ENCODE peak calls at places on chromosome 9, in six cellular contexts. One of them, this sample, is unnamed.

GRCh38 chr9:112531666-112532282 is 45.1 kb downstream of the KIAA1958 start:
- DNase-seq in transverse colon: no peak
- DNase-seq in activated gamma-delta T cell treated with Interleukin-2 at 50 U/mL for 16 hours: no peak
- DNase-seq in nucleus accumbens: no peak
- DNase-seq in NCI-H460: no peak
- DNase-seq in AG04449: no peak
- DNase-seq in this sample: no peak

GRCh38 chr9:4742246-4742645 is 1.2 kb upstream of the AK3 start:
- DNase-seq in transverse colon: no peak
- DNase-seq in activated gamma-delta T cell treated with Interleukin-2 at 50 U/mL for 16 hours: no peak
- DNase-seq in nucleus accumbens: no peak
- DNase-seq in NCI-H460: no peak
- DNase-seq in AG04449: no peak
- DNase-seq in this sample: no peak

GRCh38 chr9:136051568-136052432 is 43.3 kb downstream of the NACC2 start:
- DNase-seq in transverse colon: peak; percentile 84
- DNase-seq in activated gamma-delta T cell treated with Interleukin-2 at 50 U/mL for 16 hours: no peak
- DNase-seq in nucleus accumbens: peak; percentile 87
- DNase-seq in NCI-H460: peak; percentile 91
- DNase-seq in AG04449: peak; percentile 93
- DNase-seq in this sample: peak; percentile 97

GRCh38 chr9:8869812-8870211 is 1070.2 kb upstream of the DMAC1 start:
- DNase-seq in transverse colon: no peak
- DNase-seq in activated gamma-delta T cell treated with Interleukin-2 at 50 U/mL for 16 hours: no peak
- DNase-seq in nucleus accumbens: no peak
- DNase-seq in NCI-H460: no peak
- DNase-seq in AG04449: no peak
- DNase-seq in this sample: no peak

GRCh38 chr9:122394265-122395242 is 23.7 kb downstream of the PTGS1 start:
- DNase-seq in transverse colon: peak; percentile 38
- DNase-seq in activated gamma-delta T cell treated with Interleukin-2 at 50 U/mL for 16 hours: no peak
- DNase-seq in nucleus accumbens: no peak
- DNase-seq in NCI-H460: no peak
- DNase-seq in AG04449: no peak
- DNase-seq in this sample: peak; percentile 8

GRCh38 chr9:2321523-2322148 is 300.0 kb upstream of the VLDLR start:
- DNase-seq in transverse colon: no peak
- DNase-seq in activated gamma-delta T cell treated with Interleukin-2 at 50 U/mL for 16 hours: no peak
- DNase-seq in nucleus accumbens: no peak
- DNase-seq in NCI-H460: no peak
- DNase-seq in AG04449: no peak
- DNase-seq in this sample: peak; percentile 26

GRCh38 chr9:130537346-130538050 is 41.9 kb upstream of the FUBP3 start:
- DNase-seq in transverse colon: no peak
- DNase-seq in activated gamma-delta T cell treated with Interleukin-2 at 50 U/mL for 16 hours: no peak
- DNase-seq in nucleus accumbens: no peak
- DNase-seq in NCI-H460: no peak
- DNase-seq in AG04449: no peak
- DNase-seq in this sample: no peak

GRCh38 chr9:88988796-88989641 is 2.2 kb upstream of the S1PR3 start:
- DNase-seq in transverse colon: no peak
- DNase-seq in activated gamma-delta T cell treated with Interleukin-2 at 50 U/mL for 16 hours: no peak
- DNase-seq in nucleus accumbens: no peak
- DNase-seq in NCI-H460: no peak
- DNase-seq in AG04449: peak; percentile 34
- DNase-seq in this sample: no peak

GRCh38 chr9:91589101-91589553 is 165.5 kb upstream of the NFIL3 start:
- DNase-seq in transverse colon: peak; percentile 11
- DNase-seq in activated gamma-delta T cell treated with Interleukin-2 at 50 U/mL for 16 hours: no peak
- DNase-seq in nucleus accumbens: no peak
- DNase-seq in NCI-H460: no peak
- DNase-seq in AG04449: peak; percentile 5
- DNase-seq in this sample: peak; percentile 41

GRCh38 chr9:94938384-94938783 is 211.9 kb downstream of the AOPEP start:
- DNase-seq in transverse colon: no peak
- DNase-seq in activated gamma-delta T cell treated with Interleukin-2 at 50 U/mL for 16 hours: no peak
- DNase-seq in nucleus accumbens: no peak
- DNase-seq in NCI-H460: no peak
- DNase-seq in AG04449: no peak
- DNase-seq in this sample: no peak

GRCh38 chr9:83062653-83063527 is at the start of gene RASEF:
- DNase-seq in transverse colon: peak; percentile 85
- DNase-seq in activated gamma-delta T cell treated with Interleukin-2 at 50 U/mL for 16 hours: no peak
- DNase-seq in nucleus accumbens: no peak
- DNase-seq in NCI-H460: no peak
- DNase-seq in AG04449: no peak
- DNase-seq in this sample: no peak

GRCh38 chr9:114696814-114697544 is 15.0 kb upstream of the TEX48 start:
- DNase-seq in transverse colon: no peak
- DNase-seq in activated gamma-delta T cell treated with Interleukin-2 at 50 U/mL for 16 hours: no peak
- DNase-seq in nucleus accumbens: no peak
- DNase-seq in NCI-H460: no peak
- DNase-seq in AG04449: no peak
- DNase-seq in this sample: no peak

GRCh38 chr9:81902191-81902590 is 26.0 kb upstream of the SPATA31D4 start:
- DNase-seq in transverse colon: no peak
- DNase-seq in activated gamma-delta T cell treated with Interleukin-2 at 50 U/mL for 16 hours: no peak
- DNase-seq in nucleus accumbens: no peak
- DNase-seq in NCI-H460: no peak
- DNase-seq in AG04449: peak; percentile 19
- DNase-seq in this sample: no peak

GRCh38 chr9:88991066-88992030 is at the start of gene S1PR3:
- DNase-seq in transverse colon: peak; percentile 31
- DNase-seq in activated gamma-delta T cell treated with Interleukin-2 at 50 U/mL for 16 hours: no peak
- DNase-seq in nucleus accumbens: peak; percentile 10
- DNase-seq in NCI-H460: no peak
- DNase-seq in AG04449: no peak
- DNase-seq in this sample: peak; percentile 9